ENCODE peak calls at places on chromosomes 11 and 22, in seven cellular contexts. One of them, this sample, is unnamed.

GRCh38 chr22:26677217-26677616 is 19.8 kb downstream of the MIAT start:
- DNase-seq in nephron progenitor cell: no peak
- DNase-seq in OCI-LY7: no peak
- DNase-seq in epithelial cell of proximal tubule: no peak
- DNase-seq in fibroblast of mammary gland: no peak
- DNase-seq in sigmoid colon: no peak
- DNase-seq in psoas muscle: no peak
- DNase-seq in this sample: no peak

GRCh38 chr11:111939836-111940604 is 2.9 kb downstream of the DIXDC1 start:
- DNase-seq in epithelial cell of proximal tubule: no peak
- DNase-seq in psoas muscle: no peak
- DNase-seq in sigmoid colon: no peak
- DNase-seq in OCI-LY7: no peak
- DNase-seq in nephron progenitor cell: no peak
- DNase-seq in fibroblast of mammary gland: peak
- DNase-seq in this sample: no peak

GRCh38 chr11:74307409-74307808 is 4.0 kb downstream of the P4HA3 start:
- DNase-seq in sigmoid colon: no peak
- DNase-seq in epithelial cell of proximal tubule: no peak
- DNase-seq in nephron progenitor cell: no peak
- DNase-seq in fibroblast of mammary gland: peak
- DNase-seq in psoas muscle: no peak
- DNase-seq in OCI-LY7: no peak
- DNase-seq in this sample: no peak

GRCh38 chr11:69654660-69655478 is 13.9 kb downstream of the CCND1 start:
- DNase-seq in psoas muscle: peak
- DNase-seq in sigmoid colon: peak
- DNase-seq in fibroblast of mammary gland: peak
- DNase-seq in epithelial cell of proximal tubule: no peak
- DNase-seq in OCI-LY7: no peak
- DNase-seq in nephron progenitor cell: no peak
- DNase-seq in this sample: no peak

GRCh38 chr11:9266926-9267325 is 1.8 kb upstream of the DENND5A start:
- DNase-seq in psoas muscle: no peak
- DNase-seq in fibroblast of mammary gland: no peak
- DNase-seq in sigmoid colon: no peak
- DNase-seq in epithelial cell of proximal tubule: no peak
- DNase-seq in nephron progenitor cell: no peak
- DNase-seq in OCI-LY7: no peak
- DNase-seq in this sample: no peak

GRCh38 chr11:118213774-118214173 is 11.0 kb downstream of the JAML start:
- DNase-seq in sigmoid colon: no peak
- DNase-seq in nephron progenitor cell: no peak
- DNase-seq in epithelial cell of proximal tubule: no peak
- DNase-seq in psoas muscle: no peak
- DNase-seq in OCI-LY7: no peak
- DNase-seq in fibroblast of mammary gland: no peak
- DNase-seq in this sample: no peak

GRCh38 chr11:32792948-32793475 is 1.4 kb downstream of the CCDC73 start:
- DNase-seq in nephron progenitor cell: peak
- DNase-seq in psoas muscle: no peak
- DNase-seq in fibroblast of mammary gland: peak
- DNase-seq in sigmoid colon: no peak
- DNase-seq in OCI-LY7: peak
- DNase-seq in epithelial cell of proximal tubule: no peak
- DNase-seq in this sample: peak

GRCh38 chr11:77656362-77656761 is 18.8 kb upstream of the CLNS1A start:
- DNase-seq in nephron progenitor cell: no peak
- DNase-seq in sigmoid colon: no peak
- DNase-seq in epithelial cell of proximal tubule: no peak
- DNase-seq in OCI-LY7: no peak
- DNase-seq in psoas muscle: no peak
- DNase-seq in fibroblast of mammary gland: no peak
- DNase-seq in this sample: no peak

GRCh38 chr22:49934891-49935557 is 16.6 kb downstream of the CRELD2 start:
- DNase-seq in epithelial cell of proximal tubule: no peak
- DNase-seq in sigmoid colon: peak
- DNase-seq in nephron progenitor cell: peak
- DNase-seq in OCI-LY7: peak
- DNase-seq in psoas muscle: peak
- DNase-seq in fibroblast of mammary gland: peak
- DNase-seq in this sample: peak

GRCh38 chr11:57711414-57712255 is at the start of gene MED19:
- DNase-seq in fibroblast of mammary gland: peak
- DNase-seq in psoas muscle: peak
- DNase-seq in OCI-LY7: peak
- DNase-seq in epithelial cell of proximal tubule: peak
- DNase-seq in nephron progenitor cell: peak
- DNase-seq in sigmoid colon: peak
- DNase-seq in this sample: peak

GRCh38 chr11:130672911-130673310 is 224.5 kb downstream of the ADAMTS15 start:
- DNase-seq in psoas muscle: no peak
- DNase-seq in nephron progenitor cell: no peak
- DNase-seq in epithelial cell of proximal tubule: peak
- DNase-seq in OCI-LY7: no peak
- DNase-seq in sigmoid colon: no peak
- DNase-seq in fibroblast of mammary gland: no peak
- DNase-seq in this sample: no peak

GRCh38 chr11:68763926-68764657 is 12.8 kb upstream of the TESMIN start:
- DNase-seq in nephron progenitor cell: no peak
- DNase-seq in fibroblast of mammary gland: no peak
- DNase-seq in sigmoid colon: no peak
- DNase-seq in psoas muscle: no peak
- DNase-seq in OCI-LY7: no peak
- DNase-seq in epithelial cell of proximal tubule: no peak
- DNase-seq in this sample: no peak

GRCh38 chr11:111443032-111443431 is 64.0 kb upstream of the POU2AF1 start:
- DNase-seq in fibroblast of mammary gland: no peak
- DNase-seq in sigmoid colon: no peak
- DNase-seq in OCI-LY7: no peak
- DNase-seq in nephron progenitor cell: no peak
- DNase-seq in epithelial cell of proximal tubule: no peak
- DNase-seq in psoas muscle: no peak
- DNase-seq in this sample: no peak

GRCh38 chr11:119481667-119482400 is 58.9 kb upstream of the THY1 start:
- DNase-seq in sigmoid colon: no peak
- DNase-seq in fibroblast of mammary gland: no peak
- DNase-seq in nephron progenitor cell: peak
- DNase-seq in epithelial cell of proximal tubule: no peak
- DNase-seq in psoas muscle: peak
- DNase-seq in OCI-LY7: no peak
- DNase-seq in this sample: no peak

GRCh38 chr22:32617883-32618282 is 143.3 kb downstream of the FBXO7 start:
- DNase-seq in epithelial cell of proximal tubule: no peak
- DNase-seq in OCI-LY7: no peak
- DNase-seq in sigmoid colon: no peak
- DNase-seq in fibroblast of mammary gland: no peak
- DNase-seq in psoas muscle: no peak
- DNase-seq in nephron progenitor cell: no peak
- DNase-seq in this sample: no peak

GRCh38 chr11:122659676-122660571 is 4.4 kb downstream of the UBASH3B start:
- DNase-seq in sigmoid colon: no peak
- DNase-seq in nephron progenitor cell: no peak
- DNase-seq in epithelial cell of proximal tubule: no peak
- DNase-seq in psoas muscle: no peak
- DNase-seq in fibroblast of mammary gland: no peak
- DNase-seq in OCI-LY7: no peak
- DNase-seq in this sample: no peak

GRCh38 chr11:126113515-126113957 is 50.9 kb upstream of the CDON start:
- DNase-seq in epithelial cell of proximal tubule: peak
- DNase-seq in OCI-LY7: no peak
- DNase-seq in psoas muscle: peak
- DNase-seq in nephron progenitor cell: no peak
- DNase-seq in sigmoid colon: peak
- DNase-seq in fibroblast of mammary gland: peak
- DNase-seq in this sample: no peak
- TF ChIP-seq CTCF in epithelial cell of proximal tubule: peak
- TF ChIP-seq CTCF in OCI-LY7: no peak
- TF ChIP-seq CTCF in psoas muscle: no peak
- TF ChIP-seq CTCF in nephron progenitor cell: no peak
- TF ChIP-seq CTCF in sigmoid colon: no peak
- TF ChIP-seq CTCF in fibroblast of mammary gland: no peak
- TF ChIP-seq CTCF in this sample: no peak

GRCh38 chr11:47944555-47945128 is 35.7 kb upstream of the PTPRJ start:
- DNase-seq in nephron progenitor cell: no peak
- DNase-seq in psoas muscle: no peak
- DNase-seq in epithelial cell of proximal tubule: no peak
- DNase-seq in OCI-LY7: no peak
- DNase-seq in sigmoid colon: no peak
- DNase-seq in fibroblast of mammary gland: no peak
- DNase-seq in this sample: no peak
- TF ChIP-seq CTCF in nephron progenitor cell: no peak
- TF ChIP-seq CTCF in psoas muscle: no peak
- TF ChIP-seq CTCF in epithelial cell of proximal tubule: no peak
- TF ChIP-seq CTCF in OCI-LY7: no peak
- TF ChIP-seq CTCF in sigmoid colon: no peak
- TF ChIP-seq CTCF in fibroblast of mammary gland: no peak
- TF ChIP-seq CTCF in this sample: no peak

DNA sequence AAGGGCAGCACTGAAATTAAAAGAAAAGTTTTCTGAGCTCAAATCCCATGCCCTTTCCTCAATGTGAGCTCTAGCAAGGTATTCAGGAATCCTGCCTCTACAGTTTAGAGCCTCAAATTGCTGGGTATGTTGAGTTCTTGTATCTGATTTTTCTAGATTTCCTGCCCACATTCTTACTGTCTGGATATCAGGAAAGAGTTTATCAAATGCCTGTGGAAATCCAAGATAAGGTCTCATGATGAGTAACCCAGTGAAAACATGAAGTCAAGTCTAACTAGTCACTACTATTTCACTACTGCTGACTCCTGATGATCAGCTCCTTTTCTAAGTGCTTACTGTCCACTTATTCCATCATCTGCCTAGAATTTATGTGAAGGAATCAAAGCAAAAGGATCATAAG is 29.8 kb downstream of the LIMK2 start:
- DNase-seq in sigmoid colon: no peak
- DNase-seq in epithelial cell of proximal tubule: no peak
- DNase-seq in fibroblast of mammary gland: peak
- DNase-seq in nephron progenitor cell: no peak
- DNase-seq in OCI-LY7: no peak
- DNase-seq in psoas muscle: no peak
- DNase-seq in this sample: no peak
- TF ChIP-seq CTCF in sigmoid colon: no peak
- TF ChIP-seq CTCF in epithelial cell of proximal tubule: peak
- TF ChIP-seq CTCF in fibroblast of mammary gland: peak
- TF ChIP-seq CTCF in nephron progenitor cell: no peak
- TF ChIP-seq CTCF in OCI-LY7: no peak
- TF ChIP-seq CTCF in psoas muscle: no peak
- TF ChIP-seq CTCF in this sample: no peak

DNA sequence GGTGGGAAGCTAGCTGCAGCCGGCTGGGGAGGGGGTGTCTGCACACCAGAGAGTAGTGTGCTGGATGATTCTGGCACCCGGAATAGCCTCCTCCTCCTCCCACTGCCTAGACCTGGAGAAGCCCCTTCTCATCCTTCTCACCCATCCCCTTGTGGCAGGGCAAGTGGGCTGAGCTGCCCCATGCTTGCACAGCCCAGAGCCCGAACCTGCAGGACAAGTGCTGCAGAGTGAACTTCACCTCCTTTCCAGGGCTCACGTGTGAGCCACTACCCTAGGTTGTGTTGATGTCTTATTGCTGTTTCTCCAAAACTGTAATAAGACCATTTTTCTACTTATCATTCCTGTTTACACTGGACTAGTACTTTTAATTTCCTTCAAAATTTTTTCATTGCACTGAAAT is 56.1 kb upstream of the GLYATL1B start:
- DNase-seq in OCI-LY7: no peak
- DNase-seq in epithelial cell of proximal tubule: no peak
- DNase-seq in nephron progenitor cell: no peak
- DNase-seq in fibroblast of mammary gland: no peak
- DNase-seq in psoas muscle: no peak
- DNase-seq in sigmoid colon: no peak
- DNase-seq in this sample: no peak
- TF ChIP-seq CTCF in OCI-LY7: no peak
- TF ChIP-seq CTCF in epithelial cell of proximal tubule: no peak
- TF ChIP-seq CTCF in nephron progenitor cell: no peak
- TF ChIP-seq CTCF in fibroblast of mammary gland: no peak
- TF ChIP-seq CTCF in psoas muscle: no peak
- TF ChIP-seq CTCF in sigmoid colon: no peak
- TF ChIP-seq CTCF in this sample: no peak

DNA sequence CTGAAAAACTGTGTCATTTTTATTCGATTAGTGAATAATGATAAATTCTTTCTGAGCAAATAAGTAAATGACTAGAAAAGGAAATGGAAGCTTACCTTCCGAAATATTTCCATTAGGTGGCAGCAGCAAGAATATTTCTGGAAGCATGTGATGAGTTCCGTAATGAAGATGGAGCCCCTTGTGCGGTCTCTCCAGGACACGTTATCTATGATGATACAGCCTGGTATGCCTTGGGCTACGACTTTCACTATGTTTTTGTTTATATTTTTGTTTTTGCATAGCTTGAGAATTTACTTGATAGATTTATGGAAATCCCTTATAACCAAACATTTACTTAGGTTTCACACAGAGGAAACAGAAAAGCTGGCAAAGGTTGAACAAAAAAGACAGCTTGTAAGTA is 25.7 kb downstream of the CASP5 start:
- DNase-seq in psoas muscle: no peak
- DNase-seq in sigmoid colon: no peak
- DNase-seq in epithelial cell of proximal tubule: no peak
- DNase-seq in nephron progenitor cell: no peak
- DNase-seq in fibroblast of mammary gland: peak
- DNase-seq in OCI-LY7: no peak
- DNase-seq in this sample: no peak
- TF ChIP-seq CTCF in psoas muscle: no peak
- TF ChIP-seq CTCF in sigmoid colon: no peak
- TF ChIP-seq CTCF in epithelial cell of proximal tubule: peak
- TF ChIP-seq CTCF in nephron progenitor cell: no peak
- TF ChIP-seq CTCF in fibroblast of mammary gland: no peak
- TF ChIP-seq CTCF in OCI-LY7: no peak
- TF ChIP-seq CTCF in this sample: no peak

DNA sequence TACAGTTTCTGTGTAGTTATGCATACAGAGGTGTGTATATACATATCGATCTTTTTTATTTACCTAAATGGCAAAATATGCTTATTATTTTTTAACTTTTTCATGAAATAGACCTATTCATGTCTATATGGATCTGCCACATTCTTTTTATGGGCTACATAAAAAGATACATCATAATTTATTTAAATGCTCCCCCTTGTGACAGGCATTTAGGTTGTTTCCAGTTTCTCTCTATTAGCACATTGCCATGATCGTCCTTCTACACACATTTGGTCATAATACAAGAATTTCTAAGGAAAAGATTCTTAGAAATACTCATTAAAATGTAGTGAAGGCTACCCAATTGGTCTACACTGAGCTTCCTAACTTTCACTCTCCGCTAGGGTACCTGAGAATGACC is 1067.4 kb downstream of the OPCML start:
- DNase-seq in sigmoid colon: no peak
- DNase-seq in nephron progenitor cell: no peak
- DNase-seq in OCI-LY7: no peak
- DNase-seq in fibroblast of mammary gland: no peak
- DNase-seq in epithelial cell of proximal tubule: no peak
- DNase-seq in psoas muscle: no peak
- DNase-seq in this sample: no peak
- TF ChIP-seq CTCF in sigmoid colon: no peak
- TF ChIP-seq CTCF in nephron progenitor cell: no peak
- TF ChIP-seq CTCF in OCI-LY7: no peak
- TF ChIP-seq CTCF in fibroblast of mammary gland: no peak
- TF ChIP-seq CTCF in epithelial cell of proximal tubule: no peak
- TF ChIP-seq CTCF in psoas muscle: no peak
- TF ChIP-seq CTCF in this sample: no peak

GRCh38 chr22:44335903-44336803 is 23.4 kb upstream of the SHISAL1 start:
- DNase-seq in OCI-LY7: peak
- DNase-seq in fibroblast of mammary gland: no peak
- DNase-seq in nephron progenitor cell: no peak
- DNase-seq in sigmoid colon: no peak
- DNase-seq in psoas muscle: no peak
- DNase-seq in epithelial cell of proximal tubule: no peak
- DNase-seq in this sample: no peak
- TF ChIP-seq CTCF in OCI-LY7: peak
- TF ChIP-seq CTCF in fibroblast of mammary gland: no peak
- TF ChIP-seq CTCF in nephron progenitor cell: no peak
- TF ChIP-seq CTCF in sigmoid colon: no peak
- TF ChIP-seq CTCF in psoas muscle: no peak
- TF ChIP-seq CTCF in epithelial cell of proximal tubule: peak
- TF ChIP-seq CTCF in this sample: no peak